ENCODE peak calls at places on chromosomes 16 and 17, in four cellular contexts. R is WTC11, C is K562, G is HepG2. B is an unnamed sample.

GRCh38 chr16:11240636-11241473 is 15.1 kb downstream of the SOCS1 start:
- DNase-seq in R (peak), C (peak), G (no peak), B (no peak)

GRCh38 chr17:54903375-54903774 is 2.7 kb downstream of the TOM1L1 start:
- DNase-seq in C (no peak), G (peak), R (no peak), B (no peak)

GRCh38 chr17:604719-605118 is 109.9 kb downstream of the VPS53 start:
- DNase-seq in C (no peak), G (no peak), R (no peak), B (no peak)

GRCh38 chr16:78892925-78893324 is 707.6 kb downstream of the MAF start:
- DNase-seq in R (no peak), C (no peak), G (no peak), B (no peak)

GRCh38 chr16:89050868-89051311 is 42.8 kb upstream of the ACSF3 start:
- DNase-seq in C (no peak), G (no peak), R (no peak), B (no peak)

GRCh38 chr17:60442271-60443201 is 20.2 kb downstream of the CHCT1 start:
- DNase-seq in R (no peak), G (peak), C (no peak), B (no peak)

GRCh38 chr16:70151391-70151790 is 22.2 kb upstream of the CLEC18C start:
- DNase-seq in G (no peak), R (no peak), C (no peak), B (no peak)

GRCh38 chr16:27222499-27223225 is 19.3 kb downstream of the KDM8 start:
- DNase-seq in R (no peak), G (no peak), C (no peak), B (no peak)

GRCh38 chr16:23171234-23171948 is 11.2 kb upstream of the SCNN1G start:
- DNase-seq in R (no peak), G (no peak), C (no peak), B (no peak)

GRCh38 chr16:84467256-84467655 is 37.2 kb downstream of the MEAK7 start:
- DNase-seq in G (no peak), R (no peak), C (no peak), B (no peak)

GRCh38 chr17:12195418-12195817 is 174.7 kb downstream of the MAP2K4 start:
- DNase-seq in C (no peak), R (no peak), G (no peak), B (no peak)

GRCh38 chr16:57628008-57628781 is at the start of gene ADGRG1:
- DNase-seq in G (peak), C (peak), R (peak), B (no peak)

GRCh38 chr17:72588561-72588960 is 467.7 kb downstream of the SOX9 start:
- DNase-seq in C (no peak), R (no peak), G (no peak), B (no peak)

GRCh38 chr17:9021985-9022552 is 759 bp downstream of the NTN1 start:
- DNase-seq in C (no peak), R (peak), G (no peak), B (no peak)

GRCh38 chr17:71142333-71142732 is 973.0 kb downstream of the KCNJ2 start:
- DNase-seq in G (no peak), R (no peak), C (no peak), B (no peak)

GRCh38 chr16:1729445-1729844 is 23.4 kb downstream of the MAPK8IP3 start:
- DNase-seq in C (no peak), R (no peak), G (no peak), B (no peak)

GRCh38 chr16:81597079-81597658 is 152.6 kb downstream of the CMIP start:
- DNase-seq in R (no peak), C (no peak), G (peak), B (no peak)

GRCh38 chr16:17001471-17001870 is 469.3 kb downstream of the XYLT1 start:
- DNase-seq in R (no peak), G (no peak), C (no peak), B (no peak)

GRCh38 chr17:22695228-22695619 is 1002.9 kb downstream of the KCNJ18 start:
- DNase-seq in G (no peak), R (no peak), C (peak), B (no peak)

GRCh38 chr17:79002291-79002690 is 7.3 kb downstream of the CANT1 start:
- DNase-seq in R (no peak), C (no peak), G (no peak), B (no peak)

GRCh38 chr16:23579371-23579770 is 16.7 kb downstream of the NDUFAB1 start:
- DNase-seq in G (no peak), R (no peak), C (no peak), B (no peak)

GRCh38 chr17:8611671-8612298 is 18.7 kb downstream of the MYH10 start:
- DNase-seq in G (no peak), C (peak), R (no peak), B (no peak)

GRCh38 chr17:41652461-41652960 is 28.1 kb upstream of the KRT17 start:
- DNase-seq in G (no peak), R (no peak), C (no peak), B (no peak)

DNA sequence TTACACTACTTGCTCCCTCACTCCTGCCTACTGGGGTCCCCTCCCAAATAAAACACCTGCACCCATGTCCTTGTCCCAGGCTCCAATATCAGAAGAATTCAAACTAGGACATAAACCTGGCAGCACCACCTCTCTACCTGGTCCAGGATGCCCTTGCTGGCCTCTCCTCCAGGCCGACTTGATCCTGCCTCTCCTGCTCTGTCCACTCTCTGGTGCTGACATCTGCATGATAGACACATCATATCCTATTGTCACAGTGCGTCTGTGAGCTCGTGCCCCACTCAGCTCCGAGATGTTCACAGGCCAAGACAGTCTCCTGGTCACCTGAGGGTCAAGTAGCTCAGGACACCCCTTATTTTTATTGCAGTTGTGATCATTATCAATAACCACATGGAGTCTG is 31.5 kb upstream of the GRIN2A start:
- DNase-seq in R (no peak), C (no peak), G (no peak), B (no peak)
- TF ChIP-seq TCF7 in R (no peak), C (no peak), G (no peak), B (no peak)

GRCh38 chr16:54152362-54153239 is 134.0 kb downstream of the IRX3 start:
- DNase-seq in C (no peak), R (no peak), G (no peak), B (no peak)
- TF ChIP-seq TCF7 in C (no peak), R (no peak), G (no peak), B (no peak)

GRCh38 chr16:65884018-65884417 is 482.5 kb upstream of the CDH5 start:
- DNase-seq in C (no peak), G (no peak), R (no peak), B (no peak)

GRCh38 chr16:65890203-65890602 is 476.3 kb upstream of the CDH5 start:
- DNase-seq in C (no peak), G (no peak), R (no peak), B (no peak)

GRCh38 chr16:65888201-65888600 is 478.3 kb upstream of the CDH5 start:
- DNase-seq in R (no peak), C (no peak), G (no peak), B (no peak)

GRCh38 chr16:65895486-65895885 is 471.0 kb upstream of the CDH5 start:
- DNase-seq in R (no peak), G (no peak), C (no peak), B (no peak)

GRCh38 chr16:65889533-65889966 is 476.9 kb upstream of the CDH5 start:
- DNase-seq in G (no peak), C (no peak), R (no peak), B (no peak)
- TF ChIP-seq TCF7 in G (no peak), C (no peak), R (no peak), B (no peak)

DNA sequence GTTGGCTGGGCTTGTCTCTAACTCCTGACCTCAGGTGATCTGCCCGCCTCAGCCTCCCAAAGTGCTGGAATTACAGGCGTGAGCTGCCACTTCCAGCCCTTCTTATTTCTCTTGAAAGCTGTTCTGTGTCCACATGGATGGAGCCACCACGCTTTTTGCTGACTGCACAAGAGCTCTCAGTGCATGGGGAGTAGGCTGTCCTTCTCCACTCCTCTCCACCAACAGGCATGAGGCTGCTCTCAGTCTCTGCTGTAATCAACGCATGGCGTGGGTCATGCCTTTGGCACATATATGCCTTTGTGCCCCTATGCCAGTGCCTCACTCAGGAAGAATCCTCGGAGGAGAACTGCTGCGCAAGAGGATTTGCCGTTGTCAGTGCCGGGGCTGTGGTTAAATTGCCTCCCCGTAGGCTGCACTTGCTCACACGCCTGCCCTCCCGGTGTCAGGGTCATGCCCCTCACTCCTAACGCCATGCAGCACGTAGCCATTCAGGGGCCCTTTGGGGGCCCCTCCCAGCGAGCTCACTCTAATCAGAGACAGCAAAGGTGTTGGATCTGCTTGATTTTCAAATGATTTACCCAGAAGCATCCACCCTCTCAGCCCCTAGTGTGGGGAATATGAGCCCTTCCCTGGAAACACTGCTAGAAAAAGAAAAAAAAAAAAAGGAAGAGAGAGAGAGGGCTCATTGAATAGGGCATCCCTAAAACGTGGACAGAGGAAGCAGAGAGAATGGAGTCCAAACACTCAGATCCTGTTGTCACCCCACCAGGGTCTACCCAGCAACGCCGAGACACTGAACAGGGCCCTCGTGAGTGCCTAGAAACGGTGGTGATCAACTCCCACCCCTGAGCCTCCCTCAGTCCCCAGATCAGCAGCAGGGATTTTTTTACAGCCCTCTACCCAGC is 47.5 kb upstream of the ZCCHC14 start:
- DNase-seq in R (no peak), G (no peak), C (no peak), B (no peak)
- TF ChIP-seq TCF7 in R (no peak), G (no peak), C (no peak), B (no peak)

B was measured in GM12878.